ENCODE peak calls at places on chromosomes 1 and 21, in five cellular contexts. S is HS-5, D is NCI-H1105 treated with DMSO at 0.1 percent for 48 hours, M is HCT116, V is GM20000. X is an unnamed sample.

GRCh38 chr1:203202431-203203245 is 16.1 kb upstream of the CHI3L1 start:
- DNase-seq in S (peak), D (no peak), M (no peak), V (no peak), X (no peak)

GRCh38 chr21:36948686-36949085 is 17.8 kb downstream of the HLCS start:
- DNase-seq in S (no peak), D (no peak), M (no peak), V (no peak), X (no peak)

GRCh38 chr1:112882271-112882744 is 73.7 kb downstream of the SLC16A1 start:
- DNase-seq in S (no peak), D (no peak), M (no peak), V (no peak), X (no peak)

GRCh38 chr1:15304708-15305326 is 57.8 kb downstream of the FHAD1 start:
- DNase-seq in S (no peak), D (peak), M (peak), V (peak), X (peak)

GRCh38 chr1:181064030-181064594 is 24.4 kb upstream of the IER5 start:
- DNase-seq in S (no peak), D (no peak), M (no peak), V (no peak), X (no peak)

GRCh38 chr1:6612641-6613360 is 730 bp upstream of the PHF13 start:
- DNase-seq in S (no peak), D (peak), M (no peak), V (no peak), X (peak)

GRCh38 chr1:79501153-79501552 is 494.6 kb upstream of the ADGRL4 start:
- DNase-seq in S (no peak), D (no peak), M (no peak), V (no peak), X (no peak)

GRCh38 chr1:157948547-157949152 is 44.8 kb upstream of the KIRREL1 start:
- DNase-seq in S (no peak), D (peak), M (peak), V (peak), X (no peak)

GRCh38 chr1:187203257-187203656 is 374.5 kb downstream of the PLA2G4A start:
- DNase-seq in S (peak), D (no peak), M (peak), V (no peak), X (no peak)

GRCh38 chr1:8985915-8986813 is 40.1 kb downstream of the SLC2A7 start:
- DNase-seq in S (peak), D (no peak), M (peak), V (no peak), X (peak)

GRCh38 chr1:3530931-3531818 is 76.7 kb downstream of the ARHGEF16 start:
- DNase-seq in S (peak), D (peak), M (peak), V (no peak), X (no peak)

GRCh38 chr1:62229932-62230331 is 35.3 kb downstream of the L1TD1 start:
- DNase-seq in S (no peak), D (no peak), M (no peak), V (no peak), X (no peak)

GRCh38 chr21:24444736-24445135 is 1162.5 kb downstream of the MRPL39 start:
- DNase-seq in S (no peak), D (no peak), M (no peak), V (no peak), X (no peak)

GRCh38 chr1:23395162-23395724 is 25.6 kb upstream of the ZNF436 start:
- DNase-seq in S (no peak), D (no peak), M (no peak), V (no peak), X (no peak)

GRCh38 chr21:42474043-42474831 is 21.8 kb downstream of the RSPH1 start:
- DNase-seq in S (peak), D (no peak), M (peak), V (peak), X (no peak)

GRCh38 chr1:245807954-245808719 is 653.4 kb downstream of the KIF26B start:
- DNase-seq in S (no peak), D (no peak), M (no peak), V (peak), X (peak)

GRCh38 chr1:8687053-8687452 is 130.4 kb downstream of the RERE start:
- DNase-seq in S (no peak), D (no peak), M (no peak), V (no peak), X (peak)

GRCh38 chr1:54542120-54542961 is 5.7 kb upstream of the ACOT11 start:
- DNase-seq in S (no peak), D (peak), M (peak), V (peak), X (peak)

GRCh38 chr21:29230541-29231275 is 68.0 kb upstream of the BACH1 start:
- DNase-seq in S (no peak), D (no peak), M (no peak), V (no peak), X (no peak)

GRCh38 chr1:172356620-172357019 is 63.9 kb upstream of the C1orf105 start:
- DNase-seq in S (peak), D (no peak), M (peak), V (no peak), X (no peak)

GRCh38 chr1:167777253-167777618 is 55.5 kb downstream of the MPZL1 start:
- DNase-seq in S (no peak), D (no peak), M (no peak), V (no peak), X (no peak)

GRCh38 chr1:47951026-47951425 is 46.2 kb downstream of the TRABD2B start:
- DNase-seq in S (no peak), D (no peak), M (no peak), V (no peak), X (no peak)

GRCh38 chr1:152411144-152411543 is 2.9 kb downstream of the CRNN start:
- DNase-seq in S (no peak), D (peak), M (no peak), V (no peak), X (no peak)

GRCh38 chr1:44661786-44662682 is 12.2 kb downstream of the TMEM53 start:
- DNase-seq in S (no peak), D (no peak), M (no peak), V (no peak), X (no peak)

GRCh38 chr1:9165396-9165795 is 36.5 kb upstream of the GPR157 start:
- DNase-seq in S (no peak), D (no peak), M (no peak), V (no peak), X (no peak)

GRCh38 chr1:165894591-165894990 is 67.2 kb downstream of the UCK2 start:
- DNase-seq in S (no peak), D (no peak), M (no peak), V (no peak), X (no peak)

GRCh38 chr21:44391345-44392091 is 38.1 kb downstream of the TRPM2 start:
- DNase-seq in S (no peak), D (no peak), M (no peak), V (peak), X (no peak)

GRCh38 chr21:33383056-33383888 is 19.9 kb upstream of the IFNGR2 start:
- DNase-seq in S (peak), D (no peak), M (peak), V (peak), X (no peak)

GRCh38 chr1:6967431-6968079 is 182.3 kb downstream of the CAMTA1 start:
- DNase-seq in S (no peak), D (no peak), M (no peak), V (no peak), X (no peak)

GRCh38 chr1:45499415-45499769 is 481 bp downstream of the CCDC163 start:
- DNase-seq in S (no peak), D (no peak), M (no peak), V (peak), X (no peak)

GRCh38 chr1:227891223-227891954 is 56.3 kb downstream of the WNT9A start:
- DNase-seq in S (no peak), D (no peak), M (no peak), V (no peak), X (no peak)

GRCh38 chr1:56627019-56627635 is 18.0 kb upstream of the PRKAA2 start:
- DNase-seq in S (no peak), D (no peak), M (no peak), V (no peak), X (no peak)